ENCODE peak calls at places on chromosome 18, in five cellular contexts. B is vagina; Z is psoas muscle; W is effector memory CD4-positive, alpha-beta T cell; Y is CD8-positive, alpha-beta T cell. N is an unnamed sample.

GRCh38 chr18:6781846-6782245 is 52.3 kb downstream of the ARHGAP28 start:
- DNase-seq in B (no peak), Z (no peak), Y (no peak), W (no peak), N (no peak)

GRCh38 chr18:59220164-59220783 is 316 bp downstream of the GRP start:
- DNase-seq in W (no peak), Z (no peak), B (peak), Y (no peak), N (no peak)

GRCh38 chr18:26765498-26765897 is 100.0 kb downstream of the AQP4 start:
- DNase-seq in Y (no peak), Z (no peak), B (no peak), W (no peak), N (no peak)

GRCh38 chr18:13982136-13982535 is 66.8 kb upstream of the MC2R start:
- DNase-seq in Y (no peak), Z (no peak), B (no peak), W (no peak), N (peak)

GRCh38 chr18:10938241-10938640 is 211.1 kb downstream of the PIEZO2 start:
- DNase-seq in B (no peak), Y (no peak), W (no peak), Z (no peak), N (no peak)

GRCh38 chr18:76722224-76723061 is 99.9 kb upstream of the ZNF236 start:
- DNase-seq in Z (no peak), B (peak), W (no peak), Y (no peak), N (no peak)

GRCh38 chr18:48814490-48815181 is 136.1 kb downstream of the SMAD7 start:
- DNase-seq in Z (no peak), Y (peak), W (no peak), B (peak), N (no peak)

GRCh38 chr18:23958036-23958435 is 56.5 kb upstream of the TTC39C start:
- DNase-seq in W (no peak), Y (no peak), B (no peak), Z (peak), N (no peak)

GRCh38 chr18:25314824-25315223 is 37.1 kb downstream of the ZNF521 start:
- DNase-seq in B (no peak), Y (no peak), W (no peak), Z (no peak), N (no peak)

GRCh38 chr18:30234755-30235154 is 807.8 kb downstream of the DSC3 start:
- DNase-seq in Y (no peak), B (no peak), Z (no peak), W (no peak), N (no peak)

GRCh38 chr18:48293954-48294893 is 115.0 kb downstream of the ZBTB7C start:
- DNase-seq in Y (no peak), Z (peak), B (peak), W (no peak), N (no peak)

GRCh38 chr18:25786778-25787177 is 303.6 kb downstream of the SS18 start:
- DNase-seq in Z (no peak), Y (no peak), W (no peak), B (no peak), N (no peak)

GRCh38 chr18:3061581-3062416 is 48.9 kb upstream of the LPIN2 start:
- DNase-seq in Z (no peak), B (no peak), W (no peak), Y (peak), N (no peak)
- H3K27ac ChIP-seq in Z (no peak), B (peak), W (peak), Y (peak), N (no peak)

DNA sequence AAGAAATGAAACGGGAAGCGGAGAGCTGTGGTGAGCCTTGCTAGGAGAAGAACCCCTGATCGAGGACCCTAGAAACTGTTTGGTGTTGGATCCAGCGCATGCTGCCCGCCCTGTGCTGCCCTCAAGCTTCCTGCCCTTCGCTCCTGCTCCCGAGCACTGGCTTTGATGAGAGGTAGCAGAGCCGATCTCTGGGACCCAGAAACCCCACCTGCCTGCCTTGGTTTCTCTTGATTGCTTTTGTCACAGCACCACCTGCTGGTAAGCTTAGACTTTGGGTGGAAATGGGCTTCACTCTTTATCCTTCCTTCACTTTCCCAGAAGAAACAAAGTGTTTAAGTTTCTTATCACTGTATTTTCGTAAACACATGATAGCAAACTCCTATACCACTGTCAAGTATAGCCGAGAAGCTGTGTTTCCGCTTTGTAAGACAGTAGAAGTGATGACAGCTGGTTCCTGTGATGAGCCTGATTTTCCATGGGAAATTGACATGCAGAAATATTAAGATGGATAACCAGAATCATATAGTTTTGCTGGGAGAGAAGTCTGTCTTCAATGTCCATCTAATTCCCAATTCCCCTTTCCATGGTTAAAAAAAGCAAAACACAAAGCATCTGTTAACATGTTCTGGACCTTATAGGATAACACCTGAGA is 267.4 kb downstream of the PHLPP1 start:
- DNase-seq in W (peak), Z (no peak), Y (peak), B (no peak), N (peak)
- H3K4me3 ChIP-seq in W (no peak), Z (peak), Y (no peak), B (peak), N (no peak)

GRCh38 chr18:57502624-57503023 is 67.5 kb downstream of the ONECUT2 start:
- DNase-seq in W (no peak), Z (no peak), Y (no peak), B (no peak), N (no peak)

GRCh38 chr18:57498857-57499256 is 63.7 kb downstream of the ONECUT2 start:
- DNase-seq in B (no peak), W (no peak), Y (no peak), Z (no peak), N (no peak)

GRCh38 chr18:57497372-57498294 is 62.5 kb downstream of the ONECUT2 start:
- DNase-seq in Y (no peak), W (no peak), Z (no peak), B (no peak), N (no peak)
- H3K27ac ChIP-seq in Y (no peak), W (no peak), Z (peak), B (no peak), N (no peak)

GRCh38 chr18:74795766-74796165 is 198.1 kb downstream of the ZNF407 start:
- DNase-seq in B (no peak), W (no peak), Y (no peak), Z (no peak), N (no peak)

GRCh38 chr18:74793746-74794145 is 196.1 kb downstream of the ZNF407 start:
- DNase-seq in Y (no peak), Z (no peak), B (no peak), W (no peak), N (no peak)

GRCh38 chr18:74800098-74800497 is 202.4 kb downstream of the ZNF407 start:
- DNase-seq in B (no peak), Y (no peak), Z (no peak), W (no peak), N (no peak)

GRCh38 chr18:74797577-74798151 is 200.0 kb downstream of the ZNF407 start:
- DNase-seq in B (no peak), Y (no peak), Z (no peak), W (no peak), N (no peak)

GRCh38 chr18:74796928-74797576 is 199.4 kb downstream of the ZNF407 start:
- DNase-seq in Z (no peak), B (no peak), Y (no peak), W (no peak), N (no peak)
- H3K4me3 ChIP-seq in Z (peak), B (no peak), Y (no peak), W (no peak), N (no peak)

GRCh38 chr18:8724452-8724851 is 19.1 kb downstream of the MTCL1 start:
- DNase-seq in W (no peak), Z (no peak), Y (no peak), B (peak), N (no peak)
- H3K27ac ChIP-seq in W (no peak), Z (no peak), Y (no peak), B (no peak), N (no peak)

GRCh38 chr18:21742323-21742687 is 1.7 kb downstream of the MIB1 start:
- DNase-seq in Z (no peak), W (no peak), B (no peak), Y (no peak), N (no peak)
- H3K4me3 ChIP-seq in Z (peak), W (peak), B (peak), Y (no peak), N (peak)

GRCh38 chr18:46344416-46345180 is 240.4 kb downstream of the HAUS1 start:
- DNase-seq in B (no peak), Z (no peak), Y (no peak), W (no peak), N (no peak)

GRCh38 chr18:46343456-46343855 is 239.3 kb downstream of the HAUS1 start:
- DNase-seq in B (no peak), W (no peak), Y (no peak), Z (no peak), N (no peak)

GRCh38 chr18:46341989-46342525 is 237.9 kb downstream of the HAUS1 start:
- DNase-seq in B (no peak), W (no peak), Y (no peak), Z (no peak), N (no peak)

GRCh38 chr18:46345181-46345465 is 240.9 kb downstream of the HAUS1 start:
- DNase-seq in W (no peak), Y (no peak), Z (no peak), B (no peak), N (no peak)

GRCh38 chr18:46343940-46344372 is 239.8 kb downstream of the HAUS1 start:
- DNase-seq in B (no peak), Y (peak), Z (peak), W (peak), N (no peak)
- H3K27ac ChIP-seq in B (no peak), Y (no peak), Z (no peak), W (no peak), N (no peak)

GRCh38 chr18:52722904-52723303 is 382.9 kb downstream of the DCC start:
- DNase-seq in B (no peak), W (no peak), Z (no peak), Y (no peak), N (no peak)
- H3K4me3 ChIP-seq in B (no peak), W (no peak), Z (no peak), Y (no peak), N (no peak)

DNA sequence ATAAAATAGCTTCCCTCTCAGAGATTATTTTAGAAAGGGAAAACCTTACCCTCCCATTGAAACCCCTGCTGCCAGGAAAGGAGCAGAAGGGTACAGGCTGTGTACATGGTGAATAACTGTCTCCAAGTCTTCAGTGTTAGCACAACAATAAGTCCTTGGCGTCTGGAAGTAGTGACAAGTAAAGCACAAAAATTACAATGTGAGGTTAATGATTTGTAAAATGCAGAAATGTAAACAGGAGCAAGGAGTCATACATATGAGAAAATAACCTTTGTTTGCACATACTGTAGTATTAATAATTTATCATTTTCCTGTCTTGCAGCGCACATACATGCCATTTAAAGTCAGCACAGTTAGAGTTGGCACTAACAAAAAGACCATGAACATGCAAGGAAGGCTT is 40.5 kb downstream of the ABHD3 start:
- DNase-seq in B (no peak), W (no peak), Y (no peak), Z (no peak), N (no peak)
- H3K27ac ChIP-seq in B (no peak), W (no peak), Y (no peak), Z (no peak), N (no peak)

GRCh38 chr18:40157120-40157519 is 1797.9 kb upstream of the PIK3C3 start:
- DNase-seq in B (no peak), W (no peak), Z (no peak), Y (no peak), N (no peak)

GRCh38 chr18:40159141-40160017 is 1795.7 kb upstream of the PIK3C3 start:
- DNase-seq in Y (no peak), Z (no peak), W (no peak), B (no peak), N (peak)
- H3K4me3 ChIP-seq in Y (no peak), Z (no peak), W (no peak), B (no peak), N (no peak)